ENCODE peak calls at places on chromosomes 6 and 20, in nine cellular contexts. X is endothelial cell of umbilical vein, O is H1, Z is GM12891, V is A549, E is lower leg skin, W is adrenal gland, L is HCT116, F is testis. D is an unnamed sample.

GRCh38 chr20:3071610-3072529 is at the start of gene OXT:
- DNase-seq in V (no peak), O (peak; percentile 74), F (no peak), Z (no peak), X (peak; percentile 23), W (no peak), L (no peak), E (peak; percentile 91), D (peak; percentile 44)

GRCh38 chr6:39365281-39366074 is 43.0 kb upstream of the KCNK16 start:
- DNase-seq in O (no peak), V (no peak), W (peak; percentile 77), E (peak; percentile 56), L (no peak), X (no peak), F (no peak), Z (no peak), D (no peak)

GRCh38 chr20:10550204-10551118 is 115.4 kb downstream of the SLX4IP start:
- DNase-seq in W (no peak), F (no peak), X (no peak), L (no peak), E (no peak), V (no peak), O (no peak), Z (no peak), D (no peak)

GRCh38 chr20:37439223-37439933 is 81.7 kb upstream of the NNAT start:
- DNase-seq in E (no peak), F (no peak), W (no peak), V (no peak), O (no peak), X (no peak), Z (no peak), L (no peak), D (no peak)

GRCh38 chr6:75023634-75024033 is 182.2 kb downstream of the COL12A1 start:
- DNase-seq in F (no peak), L (no peak), V (no peak), E (no peak), Z (no peak), O (no peak), W (no peak), X (peak; percentile 70), D (no peak)

GRCh38 chr6:73665686-73666319 is 12.0 kb upstream of the SLC17A5 start:
- DNase-seq in V (no peak), E (no peak), X (no peak), Z (no peak), F (no peak), O (no peak), W (no peak), L (no peak), D (no peak)

GRCh38 chr6:142871910-142872331 is 73.1 kb downstream of the HIVEP2 start:
- DNase-seq in L (no peak), F (peak; percentile 57), O (no peak), Z (no peak), V (no peak), W (no peak), E (no peak), X (peak; percentile 90), D (no peak)

GRCh38 chr6:10300071-10300470 is 114.8 kb downstream of the TFAP2A start:
- DNase-seq in W (no peak), X (no peak), E (no peak), O (no peak), L (peak; percentile 12), F (no peak), V (peak; percentile 12), Z (no peak), D (no peak)

GRCh38 chr6:88641178-88641903 is 322.1 kb downstream of the RNGTT start:
- DNase-seq in W (no peak), Z (no peak), X (no peak), V (no peak), F (no peak), E (no peak), L (no peak), O (no peak), D (no peak)

GRCh38 chr6:37373822-37374514 is 20.2 kb downstream of the RNF8 start:
- DNase-seq in L (no peak), Z (no peak), E (no peak), W (no peak), F (no peak), V (no peak), O (no peak), X (peak; percentile 40), D (peak; percentile 28)

GRCh38 chr6:150881911-150882481 is 16.5 kb downstream of the MTHFD1L start:
- DNase-seq in F (peak; percentile 84), Z (no peak), E (peak; percentile 86), L (no peak), O (no peak), W (peak; percentile 85), X (peak; percentile 98), V (peak; percentile 84), D (peak; percentile 82)

DNA sequence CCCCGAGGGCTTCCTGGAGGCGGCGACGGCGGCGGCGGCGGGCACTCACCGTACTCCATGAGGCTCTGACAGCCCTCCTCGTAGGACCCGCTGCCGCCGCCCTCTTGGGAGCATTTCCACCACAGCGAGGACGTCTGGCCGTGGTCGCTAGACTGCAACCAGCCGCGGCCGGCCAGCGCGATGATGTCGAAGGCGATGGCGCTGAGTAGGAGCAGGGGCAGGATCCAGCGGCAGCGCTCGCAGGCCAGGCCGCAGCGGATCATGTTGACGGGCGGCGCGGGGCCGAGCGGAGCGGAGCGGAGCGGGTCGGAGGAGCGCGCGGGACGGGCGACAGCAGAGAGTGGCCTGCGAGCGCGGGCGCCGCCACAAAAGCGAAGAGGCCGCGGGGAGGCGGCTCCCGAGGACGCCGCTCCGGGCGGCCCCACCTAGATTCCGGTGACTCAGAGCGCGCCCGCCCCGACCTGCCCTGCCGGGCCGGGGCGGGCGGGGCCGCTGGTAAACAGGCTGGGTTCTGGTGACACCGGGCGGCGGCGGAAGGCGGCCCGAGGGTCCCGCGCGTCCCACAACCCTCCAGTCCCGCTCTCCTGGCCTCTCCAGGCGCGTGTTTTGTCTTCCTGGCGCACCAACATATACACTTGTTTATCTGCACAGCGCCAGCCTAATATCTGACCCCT is at the start of gene PERP:
- DNase-seq in V (peak; percentile 68), W (peak; percentile 87), X (peak; percentile 45), L (peak; percentile 57), Z (peak; percentile 52), O (peak; percentile 70), E (peak; percentile 94), F (peak; percentile 69), D (peak; percentile 84)
- TF ChIP-seq POLR2A in V (peak; percentile 61), W (peak; percentile 76), X (peak; percentile 61), L (peak; percentile 78), Z (no peak), O (no peak), E (peak; percentile 28), F (no peak), D (peak; percentile 32)

DNA sequence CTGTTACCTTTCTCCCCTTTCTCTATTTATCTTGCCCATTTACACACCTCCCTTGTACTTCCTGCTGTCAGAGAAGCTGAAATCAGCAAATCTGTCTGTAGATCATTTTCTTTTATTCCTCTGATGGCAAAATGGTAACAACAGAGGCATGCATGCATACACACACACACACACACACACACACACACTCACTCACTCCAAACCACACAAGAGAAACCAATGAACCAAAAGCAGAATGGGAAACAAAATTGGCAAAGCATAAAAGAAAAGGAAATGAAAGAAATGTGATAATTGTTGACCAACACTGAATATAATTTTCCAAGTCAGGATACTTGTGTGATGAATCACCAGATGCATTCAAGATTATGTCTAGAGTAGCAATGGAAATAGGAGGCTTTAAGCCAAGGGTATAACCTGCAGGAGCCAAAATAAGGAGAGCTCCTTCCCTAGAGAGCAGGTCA is 172.4 kb downstream of the PLCB4 start:
- DNase-seq in X (peak; percentile 66), E (no peak), L (peak; percentile 47), W (no peak), O (no peak), Z (no peak), F (no peak), V (peak; percentile 39), D (peak; percentile 53)
- TF ChIP-seq POLR2A in X (no peak), E (no peak), L (no peak), W (no peak), O (no peak), Z (no peak), F (no peak), V (no peak), D (no peak)

GRCh38 chr20:44435630-44436335 is 39.9 kb upstream of the TTPAL start:
- DNase-seq in V (peak; percentile 52), F (no peak), X (no peak), E (no peak), L (no peak), Z (no peak), W (no peak), O (no peak), D (no peak)
- TF ChIP-seq POLR2A in V (no peak), F (no peak), X (no peak), E (no peak), L (no peak), Z (no peak), W (no peak), O (no peak), D (no peak)

GRCh38 chr20:51525241-51526104 is 17.0 kb downstream of the NFATC2 start:
- DNase-seq in E (no peak), V (no peak), X (peak; percentile 45), O (no peak), W (peak; percentile 29), L (no peak), F (no peak), Z (no peak), D (peak; percentile 58)
- TF ChIP-seq POLR2A in E (no peak), V (no peak), X (no peak), O (no peak), W (no peak), L (no peak), F (no peak), Z (no peak), D (no peak)

D was measured in thyroid gland.